ENCODE peak calls at places on chromosomes 12 and 14, in five cellular contexts. E is coronary artery, Q is fibroblast of mammary gland, J is AG09319, K is lung. P is an unnamed sample.

GRCh38 chr14:92122761-92123160 is 992 bp downstream of the CPSF2 start:
- DNase-seq in E (no peak), Q (no peak), J (no peak), K (no peak), P (no peak)

GRCh38 chr12:59934486-59934885 is 338.7 kb downstream of the SLC16A7 start:
- DNase-seq in E (no peak), Q (no peak), J (no peak), K (no peak), P (no peak)

GRCh38 chr12:130513572-130513971 is 175.9 kb downstream of the PIWIL1 start:
- DNase-seq in E (no peak), Q (no peak), J (no peak), K (no peak), P (no peak)

GRCh38 chr14:33844118-33844517 is 106.8 kb downstream of the EGLN3 start:
- DNase-seq in E (no peak), Q (no peak), J (no peak), K (no peak), P (no peak)

GRCh38 chr12:47715393-47715876 is 9.6 kb upstream of the RPAP3 start:
- DNase-seq in E (peak), Q (peak), J (no peak), K (peak), P (peak)

GRCh38 chr14:105193916-105194782 is 13.0 kb upstream of the NUDT14 start:
- DNase-seq in E (no peak), Q (no peak), J (no peak), K (no peak), P (no peak)

GRCh38 chr12:112172556-112173324 is 47.4 kb downstream of the TRAFD1 start:
- DNase-seq in E (no peak), Q (no peak), J (no peak), K (no peak), P (no peak)

GRCh38 chr12:89657090-89657489 is 51.5 kb downstream of the ATP2B1 start:
- DNase-seq in E (no peak), Q (no peak), J (no peak), K (no peak), P (no peak)

GRCh38 chr14:35988972-35989690 is 163.0 kb downstream of the BRMS1L start:
- DNase-seq in E (no peak), Q (no peak), J (no peak), K (no peak), P (no peak)

GRCh38 chr12:89098390-89099102 is 253.8 kb downstream of the DUSP6 start:
- DNase-seq in E (no peak), Q (no peak), J (no peak), K (no peak), P (no peak)

GRCh38 chr14:93906341-93907329 is 20.5 kb upstream of the FAM181A start:
- DNase-seq in E (no peak), Q (peak), J (no peak), K (peak), P (no peak)

GRCh38 chr12:109621864-109622485 is 48.4 kb downstream of the MVK start:
- DNase-seq in E (no peak), Q (no peak), J (no peak), K (no peak), P (no peak)

GRCh38 chr12:82835217-82835616 is 148.5 kb downstream of the TMTC2 start:
- DNase-seq in E (no peak), Q (peak), J (no peak), K (no peak), P (no peak)

GRCh38 chr12:50317198-50317597 is 33.9 kb upstream of the LIMA1 start:
- DNase-seq in E (no peak), Q (peak), J (no peak), K (no peak), P (no peak)
- TF ChIP-seq CTCF in E (no peak), Q (peak), J (peak), K (no peak), P (no peak)

GRCh38 chr12:69639400-69640016 is 28.8 kb upstream of the LRRC10 start:
- DNase-seq in E (no peak), Q (peak), J (peak), K (peak), P (no peak)
- TF ChIP-seq CTCF in E (peak), Q (peak), J (peak), K (peak), P (peak)

GRCh38 chr12:124162151-124163110 is 132.5 kb upstream of the RFLNA start:
- DNase-seq in E (no peak), Q (peak), J (no peak), K (no peak), P (no peak)
- TF ChIP-seq CTCF in E (no peak), Q (no peak), J (no peak), K (no peak), P (no peak)

GRCh38 chr12:69466867-69467266 is 3.3 kb upstream of the FRS2 start:
- DNase-seq in E (no peak), Q (no peak), J (no peak), K (no peak), P (no peak)
- TF ChIP-seq CTCF in E (no peak), Q (no peak), J (no peak), K (no peak), P (no peak)

GRCh38 chr14:61694830-61695694 is at the start of gene HIF1A:
- DNase-seq in E (peak), Q (peak), J (peak), K (peak), P (peak)
- TF ChIP-seq CTCF in E (no peak), Q (peak), J (peak), K (no peak), P (peak)

DNA sequence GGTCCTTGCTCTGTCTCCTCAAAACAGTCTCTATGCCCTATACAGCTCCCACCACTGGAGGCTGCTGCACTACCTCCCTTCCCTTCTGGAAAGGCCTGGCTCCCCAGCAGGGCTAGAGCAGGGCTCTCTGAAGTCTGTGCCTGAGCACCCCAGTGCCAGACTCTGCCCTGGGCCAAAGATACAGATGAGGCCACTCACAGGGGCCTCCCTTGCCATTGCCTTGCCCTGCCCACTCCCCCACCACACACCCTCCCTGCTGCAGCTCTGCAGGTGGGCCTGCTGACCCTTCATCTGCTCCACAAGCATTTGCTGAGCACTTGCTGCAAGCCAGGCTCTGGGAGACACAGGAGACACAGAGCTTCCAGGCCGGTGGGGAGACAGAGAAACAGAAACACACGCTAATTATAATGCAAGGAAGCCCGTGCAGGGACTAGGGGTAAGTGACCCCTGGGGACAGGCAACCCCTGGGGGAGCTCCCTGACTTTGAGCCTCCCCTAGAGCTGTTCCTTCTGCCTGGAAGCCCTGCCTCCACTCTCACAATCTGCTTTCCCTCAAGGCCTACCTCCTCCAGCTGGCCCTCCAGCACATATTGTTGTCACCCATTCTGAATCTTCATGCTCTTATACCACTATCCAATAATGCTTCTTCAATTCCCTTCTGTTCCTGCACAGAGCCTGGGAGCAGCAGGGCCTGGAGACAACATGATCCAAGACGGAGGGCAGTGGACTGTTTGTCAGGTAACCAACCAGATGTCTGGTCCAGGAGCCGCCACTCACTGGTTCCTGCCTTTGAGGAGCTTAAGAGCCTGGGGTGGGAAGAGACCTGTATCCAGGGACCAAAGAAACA is 32.6 kb upstream of the PNMA1 start:
- DNase-seq in E (peak), Q (no peak), J (no peak), K (no peak), P (no peak)
- TF ChIP-seq CTCF in E (no peak), Q (peak), J (peak), K (no peak), P (peak)

DNA sequence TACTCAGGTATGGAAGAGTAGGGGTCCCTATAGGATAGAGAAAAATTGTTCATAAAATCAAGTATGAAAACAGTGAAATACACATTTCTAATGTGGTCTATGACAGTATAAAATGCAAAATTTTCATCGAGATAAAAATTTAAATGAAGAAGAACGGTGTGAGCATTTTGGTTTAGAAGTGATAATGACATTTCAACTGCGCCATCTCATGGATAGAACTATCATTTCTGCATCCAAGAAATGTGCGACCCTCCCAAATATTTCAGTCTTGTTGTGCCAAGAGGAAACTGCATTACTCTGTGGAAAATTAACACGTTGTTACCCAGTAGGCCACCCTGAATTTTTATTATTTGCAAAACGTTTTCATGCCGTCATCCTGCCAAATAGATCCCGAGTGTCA is 108.8 kb downstream of the CRACR2A start:
- DNase-seq in E (no peak), Q (no peak), J (no peak), K (no peak), P (no peak)
- TF ChIP-seq CTCF in E (no peak), Q (no peak), J (no peak), K (no peak), P (no peak)

GRCh38 chr12:86914716-86915115 is 658.5 kb upstream of the MGAT4C start:
- DNase-seq in E (no peak), Q (peak), J (peak), K (no peak), P (no peak)
- TF ChIP-seq CTCF in E (peak), Q (peak), J (peak), K (no peak), P (peak)

GRCh38 chr14:86153480-86153879 is 623.5 kb downstream of the FLRT2 start:
- DNase-seq in E (no peak), Q (no peak), J (no peak), K (no peak), P (no peak)
- TF ChIP-seq CTCF in E (no peak), Q (no peak), J (no peak), K (no peak), P (peak)

DNA sequence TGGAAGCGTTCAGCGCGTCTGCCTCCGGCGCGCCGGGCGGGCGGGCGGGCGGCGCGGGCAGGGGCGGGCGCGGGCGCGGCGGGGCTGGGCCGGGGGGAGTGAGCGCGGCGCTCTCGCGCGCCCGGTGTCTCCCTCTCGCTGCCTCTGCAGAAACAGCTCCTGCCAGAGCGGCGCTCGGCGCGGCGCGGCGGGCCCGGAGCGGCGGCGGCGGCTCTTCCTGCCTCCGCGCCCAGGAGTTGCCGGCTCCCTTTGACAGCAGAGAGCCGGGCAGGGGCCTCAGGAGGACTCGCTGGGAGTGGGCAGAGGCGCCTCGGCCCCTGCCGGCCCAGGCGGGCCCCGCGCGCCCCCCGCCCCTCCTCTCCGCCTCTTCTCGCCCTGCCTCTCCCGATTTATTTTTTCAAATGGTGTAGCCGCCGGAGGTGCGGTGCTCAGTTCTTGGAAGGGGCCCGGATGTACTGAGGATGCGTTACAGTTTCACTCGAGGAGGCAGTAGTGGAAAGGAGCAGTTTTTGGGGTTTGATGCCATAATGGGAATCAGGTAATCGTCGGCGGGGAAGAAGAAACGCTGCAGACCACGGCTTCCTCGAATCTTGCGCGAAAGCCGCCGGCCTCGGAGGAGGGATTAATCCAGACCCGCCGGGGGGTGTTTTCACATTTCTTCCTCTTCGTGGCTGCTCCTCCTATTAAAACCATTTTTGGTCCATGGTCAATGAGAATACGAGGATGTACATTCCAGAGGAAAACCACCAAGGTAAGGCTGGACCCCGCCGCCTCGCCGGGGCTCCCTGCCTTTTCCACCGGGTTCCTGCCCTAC is at the start of gene CACNA1C:
- DNase-seq in E (no peak), Q (peak), J (peak), K (no peak), P (peak)
- TF ChIP-seq CTCF in E (no peak), Q (no peak), J (peak), K (no peak), P (peak)

P was measured in osteocyte.